ENCODE peak calls at places on chromosomes 3 and 15, in four cellular contexts. One of them, this sample, is unnamed. For H3K4me1, the result is how much of the 10 kb centered on the place peaks cover.

GRCh38 chr3:130933801-130934345 is 40.0 kb downstream of the ATP2C1 start:
- DNase-seq in upper lobe of left lung: no peak
- DNase-seq in IMR-90: peak
- DNase-seq in A549: no peak
- DNase-seq in this sample: no peak

GRCh38 chr15:89088605-89089315 is 504 bp downstream of the ABHD2 start:
- DNase-seq in upper lobe of left lung: peak
- DNase-seq in IMR-90: peak
- DNase-seq in A549: no peak
- DNase-seq in this sample: peak

GRCh38 chr3:15726043-15726442 is 71.7 kb downstream of the ANKRD28 start:
- DNase-seq in upper lobe of left lung: no peak
- DNase-seq in IMR-90: peak
- DNase-seq in A549: no peak
- DNase-seq in this sample: no peak

GRCh38 chr3:52608337-52608736 is 71.9 kb downstream of the UQCC5 start:
- DNase-seq in upper lobe of left lung: no peak
- DNase-seq in IMR-90: no peak
- DNase-seq in A549: no peak
- DNase-seq in this sample: no peak

GRCh38 chr15:65318870-65319356 is 14.4 kb downstream of the RNU5B-1 start:
- DNase-seq in upper lobe of left lung: peak
- DNase-seq in IMR-90: peak
- DNase-seq in A549: peak
- DNase-seq in this sample: peak

GRCh38 chr3:127746400-127747057 is 73.8 kb downstream of the ABTB1 start:
- DNase-seq in upper lobe of left lung: peak
- DNase-seq in IMR-90: no peak
- DNase-seq in A549: peak
- DNase-seq in this sample: no peak

GRCh38 chr15:100032358-100033080 is 299.3 kb upstream of the LYSMD4 start:
- DNase-seq in upper lobe of left lung: no peak
- DNase-seq in IMR-90: peak
- DNase-seq in A549: no peak
- DNase-seq in this sample: no peak

GRCh38 chr15:47293763-47294162 is 423.5 kb upstream of the SEMA6D start:
- DNase-seq in upper lobe of left lung: peak
- DNase-seq in IMR-90: peak
- DNase-seq in A549: no peak
- DNase-seq in this sample: peak

GRCh38 chr15:76235186-76235826 is 76.0 kb downstream of the ETFA start:
- DNase-seq in upper lobe of left lung: no peak
- DNase-seq in IMR-90: peak
- DNase-seq in A549: peak
- DNase-seq in this sample: no peak

DNA sequence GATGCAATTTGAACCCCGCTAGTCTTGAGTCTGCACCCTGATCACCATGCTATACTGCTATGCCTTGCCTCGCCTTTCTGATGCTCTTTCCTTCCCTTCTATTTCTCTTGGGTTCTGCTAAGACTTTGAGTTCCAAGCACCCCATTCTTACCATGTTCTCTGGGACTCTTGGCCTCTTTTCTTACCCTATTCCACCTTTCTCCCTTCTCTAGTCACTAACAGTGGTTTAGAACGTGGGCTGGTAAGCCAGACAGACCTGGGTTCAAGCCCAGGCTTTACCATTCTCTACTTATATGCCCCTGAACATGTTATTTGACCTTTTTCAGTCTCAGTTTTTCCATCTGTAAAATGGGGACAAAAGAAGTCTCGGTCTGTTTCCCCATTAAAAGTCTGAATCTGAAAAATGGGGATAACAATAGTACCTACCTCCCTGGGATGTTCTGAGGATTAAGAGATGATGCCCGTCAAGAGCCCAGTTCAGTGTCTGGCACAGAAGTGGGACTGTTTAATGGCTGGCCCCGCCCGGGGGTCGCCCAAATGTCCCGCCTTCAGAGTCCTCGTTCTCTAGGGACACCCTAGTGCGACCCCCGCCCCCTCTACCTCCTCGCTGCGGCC is 376 bp downstream of the TADA3 start:
- DNase-seq in upper lobe of left lung: no peak
- DNase-seq in IMR-90: no peak
- DNase-seq in A549: no peak
- DNase-seq in this sample: no peak
- TF ChIP-seq POLR2A in upper lobe of left lung: peak
- TF ChIP-seq POLR2A in IMR-90: peak
- TF ChIP-seq POLR2A in A549: no peak
- TF ChIP-seq POLR2A in this sample: no peak

GRCh38 chr3:37943126-37943525 is 47.5 kb upstream of the VILL start:
- DNase-seq in upper lobe of left lung: no peak
- DNase-seq in IMR-90: no peak
- DNase-seq in A549: no peak
- DNase-seq in this sample: no peak

GRCh38 chr3:37943631-37944242 is 46.8 kb upstream of the VILL start:
- DNase-seq in upper lobe of left lung: no peak
- DNase-seq in IMR-90: no peak
- DNase-seq in A549: no peak
- DNase-seq in this sample: no peak

GRCh38 chr3:37945407-37945802 is 45.2 kb upstream of the VILL start:
- DNase-seq in upper lobe of left lung: no peak
- DNase-seq in IMR-90: no peak
- DNase-seq in A549: no peak
- DNase-seq in this sample: no peak

GRCh38 chr3:37945803-37946530 is 44.6 kb upstream of the VILL start:
- DNase-seq in upper lobe of left lung: no peak
- DNase-seq in IMR-90: peak
- DNase-seq in A549: peak
- DNase-seq in this sample: no peak

GRCh38 chr3:37944243-37944955 is 46.2 kb upstream of the VILL start:
- DNase-seq in upper lobe of left lung: peak
- DNase-seq in IMR-90: no peak
- DNase-seq in A549: no peak
- DNase-seq in this sample: no peak
- H3K4me3 ChIP-seq in upper lobe of left lung: no peak
- H3K4me3 ChIP-seq in IMR-90: no peak
- H3K4me3 ChIP-seq in A549: no peak
- H3K4me3 ChIP-seq in this sample: no peak

GRCh38 chr15:67785431-67785830 is 39.9 kb upstream of the SKOR1 start:
- DNase-seq in upper lobe of left lung: no peak
- DNase-seq in IMR-90: no peak
- DNase-seq in A549: no peak
- DNase-seq in this sample: no peak

GRCh38 chr15:67786646-67787045 is 38.7 kb upstream of the SKOR1 start:
- DNase-seq in upper lobe of left lung: no peak
- DNase-seq in IMR-90: no peak
- DNase-seq in A549: no peak
- DNase-seq in this sample: no peak

GRCh38 chr15:67783303-67783702 is 42.0 kb upstream of the SKOR1 start:
- DNase-seq in upper lobe of left lung: no peak
- DNase-seq in IMR-90: no peak
- DNase-seq in A549: no peak
- DNase-seq in this sample: no peak

GRCh38 chr15:67784057-67784781 is 41.1 kb upstream of the SKOR1 start:
- DNase-seq in upper lobe of left lung: no peak
- DNase-seq in IMR-90: no peak
- DNase-seq in A549: no peak
- DNase-seq in this sample: no peak

GRCh38 chr15:67784856-67785430 is 40.4 kb upstream of the SKOR1 start:
- DNase-seq in upper lobe of left lung: no peak
- DNase-seq in IMR-90: no peak
- DNase-seq in A549: no peak
- DNase-seq in this sample: no peak
- H3K4me1 ChIP-seq in upper lobe of left lung: under half
- H3K4me1 ChIP-seq in IMR-90: under half
- H3K4me1 ChIP-seq in A549: under half
- H3K4me1 ChIP-seq in this sample: under half

DNA sequence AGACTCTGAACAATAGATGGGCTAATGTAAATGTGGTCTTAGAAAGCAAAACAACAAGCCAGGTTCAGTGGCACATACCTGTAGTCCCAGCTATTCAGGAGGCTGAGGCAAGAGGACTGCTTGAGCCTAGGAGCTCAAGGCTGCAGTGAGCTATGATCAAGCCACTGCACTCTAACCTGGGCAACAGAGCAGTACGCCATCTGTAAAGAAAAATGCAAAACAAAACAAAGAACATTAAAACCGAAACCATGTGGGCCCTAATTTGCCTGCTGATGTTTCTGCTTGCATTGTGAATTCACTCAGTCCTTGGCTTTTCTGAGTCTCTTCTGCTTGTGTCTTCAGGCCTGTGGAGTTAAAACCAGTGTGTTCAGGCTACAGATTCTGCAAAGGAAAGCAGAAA is 56.7 kb downstream of the CCNL1 start:
- DNase-seq in upper lobe of left lung: no peak
- DNase-seq in IMR-90: no peak
- DNase-seq in A549: no peak
- DNase-seq in this sample: no peak
- TF ChIP-seq POLR2A in upper lobe of left lung: no peak
- TF ChIP-seq POLR2A in IMR-90: no peak
- TF ChIP-seq POLR2A in A549: no peak
- TF ChIP-seq POLR2A in this sample: no peak

GRCh38 chr3:184600685-184601377 is 39.2 kb downstream of the EPHB3 start:
- DNase-seq in upper lobe of left lung: peak
- DNase-seq in IMR-90: no peak
- DNase-seq in A549: no peak
- DNase-seq in this sample: peak
- H3K4me3 ChIP-seq in upper lobe of left lung: no peak
- H3K4me3 ChIP-seq in IMR-90: no peak
- H3K4me3 ChIP-seq in A549: no peak
- H3K4me3 ChIP-seq in this sample: no peak

GRCh38 chr15:98773616-98774015 is 125.3 kb downstream of the IGF1R start:
- DNase-seq in upper lobe of left lung: no peak
- DNase-seq in IMR-90: no peak
- DNase-seq in A549: no peak
- DNase-seq in this sample: no peak
- H3K4me1 ChIP-seq in upper lobe of left lung: under half
- H3K4me1 ChIP-seq in IMR-90: under half
- H3K4me1 ChIP-seq in A549: half or more
- H3K4me1 ChIP-seq in this sample: under half

GRCh38 chr15:30903497-30904187 is at the start of gene FAN1:
- DNase-seq in upper lobe of left lung: peak
- DNase-seq in IMR-90: peak
- DNase-seq in A549: peak
- DNase-seq in this sample: peak
- TF ChIP-seq POLR2A in upper lobe of left lung: peak
- TF ChIP-seq POLR2A in IMR-90: no peak
- TF ChIP-seq POLR2A in A549: peak
- TF ChIP-seq POLR2A in this sample: peak